ENCODE peak calls at places on chromosomes 3 and 15, in nine cellular contexts. One of them, this sample, is unnamed.

GRCh38 chr3:11661827-11662226 is 18.1 kb upstream of the VGLL4 start:
- DNase-seq in progenitor cell of endocrine pancreas: no peak
- DNase-seq in right atrium auricular region: no peak
- DNase-seq in psoas muscle: no peak
- DNase-seq in neural progenitor cell: no peak
- DNase-seq in WERI-Rb-1: no peak
- DNase-seq in heart left ventricle: no peak
- DNase-seq in AG09309: no peak
- DNase-seq in cardiac fibroblast: peak; percentile 90
- DNase-seq in this sample: no peak

GRCh38 chr3:14303336-14304100 is 98.9 kb upstream of the SLC6A6 start:
- DNase-seq in progenitor cell of endocrine pancreas: no peak
- DNase-seq in right atrium auricular region: no peak
- DNase-seq in psoas muscle: no peak
- DNase-seq in neural progenitor cell: no peak
- DNase-seq in WERI-Rb-1: peak; percentile 16
- DNase-seq in heart left ventricle: no peak
- DNase-seq in AG09309: no peak
- DNase-seq in cardiac fibroblast: peak; percentile 26
- DNase-seq in this sample: no peak

GRCh38 chr15:76844096-76844495 is 61.0 kb downstream of the SCAPER start:
- DNase-seq in progenitor cell of endocrine pancreas: no peak
- DNase-seq in right atrium auricular region: no peak
- DNase-seq in psoas muscle: no peak
- DNase-seq in neural progenitor cell: no peak
- DNase-seq in WERI-Rb-1: no peak
- DNase-seq in heart left ventricle: no peak
- DNase-seq in AG09309: no peak
- DNase-seq in cardiac fibroblast: peak; percentile 59
- DNase-seq in this sample: no peak

GRCh38 chr3:67077656-67078055 is 79.5 kb downstream of the KBTBD8 start:
- DNase-seq in progenitor cell of endocrine pancreas: no peak
- DNase-seq in right atrium auricular region: no peak
- DNase-seq in psoas muscle: no peak
- DNase-seq in neural progenitor cell: no peak
- DNase-seq in WERI-Rb-1: no peak
- DNase-seq in heart left ventricle: no peak
- DNase-seq in AG09309: peak; percentile 11
- DNase-seq in cardiac fibroblast: peak; percentile 82
- DNase-seq in this sample: no peak

GRCh38 chr15:45635191-45635638 is 386 bp downstream of the SQOR start:
- DNase-seq in progenitor cell of endocrine pancreas: peak; percentile 64
- DNase-seq in right atrium auricular region: peak; percentile 77
- DNase-seq in psoas muscle: peak; percentile 91
- DNase-seq in neural progenitor cell: peak; percentile 55
- DNase-seq in WERI-Rb-1: no peak
- DNase-seq in heart left ventricle: peak; percentile 79
- DNase-seq in AG09309: no peak
- DNase-seq in cardiac fibroblast: no peak
- DNase-seq in this sample: peak; percentile 84

GRCh38 chr15:75718326-75718725 is 5.7 kb upstream of the CSPG4 start:
- DNase-seq in progenitor cell of endocrine pancreas: no peak
- DNase-seq in right atrium auricular region: no peak
- DNase-seq in psoas muscle: no peak
- DNase-seq in neural progenitor cell: no peak
- DNase-seq in WERI-Rb-1: no peak
- DNase-seq in heart left ventricle: no peak
- DNase-seq in AG09309: no peak
- DNase-seq in cardiac fibroblast: peak; percentile 52
- DNase-seq in this sample: no peak

GRCh38 chr3:63413523-63413922 is 135.4 kb downstream of the SYNPR start:
- DNase-seq in progenitor cell of endocrine pancreas: no peak
- DNase-seq in right atrium auricular region: no peak
- DNase-seq in psoas muscle: no peak
- DNase-seq in neural progenitor cell: no peak
- DNase-seq in WERI-Rb-1: no peak
- DNase-seq in heart left ventricle: no peak
- DNase-seq in AG09309: no peak
- DNase-seq in cardiac fibroblast: no peak
- DNase-seq in this sample: no peak

GRCh38 chr3:3134750-3135448 is 8.2 kb downstream of the TRNT1 start:
- DNase-seq in progenitor cell of endocrine pancreas: no peak
- DNase-seq in right atrium auricular region: no peak
- DNase-seq in psoas muscle: no peak
- DNase-seq in neural progenitor cell: no peak
- DNase-seq in WERI-Rb-1: no peak
- DNase-seq in heart left ventricle: no peak
- DNase-seq in AG09309: no peak
- DNase-seq in cardiac fibroblast: peak; percentile 49
- DNase-seq in this sample: no peak

GRCh38 chr15:101159096-101159935 is 92.5 kb downstream of the CHSY1 start:
- DNase-seq in progenitor cell of endocrine pancreas: no peak
- DNase-seq in right atrium auricular region: no peak
- DNase-seq in psoas muscle: no peak
- DNase-seq in neural progenitor cell: no peak
- DNase-seq in WERI-Rb-1: no peak
- DNase-seq in heart left ventricle: no peak
- DNase-seq in AG09309: no peak
- DNase-seq in cardiac fibroblast: no peak
- DNase-seq in this sample: peak; percentile 69

GRCh38 chr15:74787251-74788041 is 5.6 kb downstream of the CSK start:
- DNase-seq in progenitor cell of endocrine pancreas: no peak
- DNase-seq in right atrium auricular region: peak; percentile 84
- DNase-seq in psoas muscle: peak; percentile 76
- DNase-seq in neural progenitor cell: peak; percentile 80
- DNase-seq in WERI-Rb-1: peak; percentile 79
- DNase-seq in heart left ventricle: peak; percentile 83
- DNase-seq in AG09309: no peak
- DNase-seq in cardiac fibroblast: peak; percentile 72
- DNase-seq in this sample: peak; percentile 98

GRCh38 chr3:187667526-187667925 is 2.7 kb downstream of the SST start:
- DNase-seq in progenitor cell of endocrine pancreas: no peak
- DNase-seq in right atrium auricular region: no peak
- DNase-seq in psoas muscle: no peak
- DNase-seq in neural progenitor cell: no peak
- DNase-seq in WERI-Rb-1: no peak
- DNase-seq in heart left ventricle: no peak
- DNase-seq in AG09309: no peak
- DNase-seq in cardiac fibroblast: no peak
- DNase-seq in this sample: no peak

GRCh38 chr3:38130631-38131065 is 6.3 kb downstream of the ACAA1 start:
- DNase-seq in progenitor cell of endocrine pancreas: no peak
- DNase-seq in right atrium auricular region: no peak
- DNase-seq in psoas muscle: no peak
- DNase-seq in neural progenitor cell: no peak
- DNase-seq in WERI-Rb-1: no peak
- DNase-seq in heart left ventricle: peak; percentile 50
- DNase-seq in AG09309: no peak
- DNase-seq in cardiac fibroblast: no peak
- DNase-seq in this sample: no peak

GRCh38 chr3:55555866-55556621 is 68.9 kb upstream of the WNT5A start:
- DNase-seq in progenitor cell of endocrine pancreas: no peak
- DNase-seq in right atrium auricular region: no peak
- DNase-seq in psoas muscle: no peak
- DNase-seq in neural progenitor cell: no peak
- DNase-seq in WERI-Rb-1: no peak
- DNase-seq in heart left ventricle: no peak
- DNase-seq in AG09309: no peak
- DNase-seq in cardiac fibroblast: no peak
- DNase-seq in this sample: no peak

GRCh38 chr15:58077427-58077826 is 11.9 kb upstream of the ALDH1A2 start:
- DNase-seq in progenitor cell of endocrine pancreas: no peak
- DNase-seq in right atrium auricular region: no peak
- DNase-seq in psoas muscle: no peak
- DNase-seq in neural progenitor cell: peak; percentile 37
- DNase-seq in WERI-Rb-1: no peak
- DNase-seq in heart left ventricle: no peak
- DNase-seq in AG09309: no peak
- DNase-seq in cardiac fibroblast: peak; percentile 35
- DNase-seq in this sample: no peak

GRCh38 chr15:34791701-34792100 is 3.6 kb downstream of the ACTC1 start:
- DNase-seq in progenitor cell of endocrine pancreas: no peak
- DNase-seq in right atrium auricular region: no peak
- DNase-seq in psoas muscle: no peak
- DNase-seq in neural progenitor cell: no peak
- DNase-seq in WERI-Rb-1: no peak
- DNase-seq in heart left ventricle: no peak
- DNase-seq in AG09309: no peak
- DNase-seq in cardiac fibroblast: no peak
- DNase-seq in this sample: no peak

GRCh38 chr3:49359623-49360022 is 1.5 kb upstream of the GPX1 start:
- DNase-seq in progenitor cell of endocrine pancreas: no peak
- DNase-seq in right atrium auricular region: no peak
- DNase-seq in psoas muscle: no peak
- DNase-seq in neural progenitor cell: no peak
- DNase-seq in WERI-Rb-1: no peak
- DNase-seq in heart left ventricle: no peak
- DNase-seq in AG09309: no peak
- DNase-seq in cardiac fibroblast: no peak
- DNase-seq in this sample: no peak

DNA sequence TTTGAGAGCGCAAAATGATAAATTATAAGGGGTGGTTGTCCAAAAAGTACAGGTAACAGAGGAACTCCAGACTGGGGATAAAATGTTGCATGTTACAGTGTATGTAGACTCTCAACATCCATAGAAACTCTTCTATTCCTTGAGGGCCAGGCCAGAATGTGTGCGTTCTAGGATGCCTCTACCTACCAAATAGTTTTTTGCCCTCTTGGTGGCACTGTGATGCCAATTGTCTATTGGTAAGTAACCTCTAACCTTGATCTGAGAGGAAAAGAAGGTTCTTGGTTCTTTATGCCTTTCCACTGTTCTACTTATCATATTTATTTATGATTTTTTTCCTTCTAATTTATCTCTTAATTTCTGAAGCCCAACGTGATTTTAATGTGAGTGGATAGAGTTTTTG is 424.6 kb downstream of the GRM7 start:
- DNase-seq in progenitor cell of endocrine pancreas: no peak
- DNase-seq in right atrium auricular region: no peak
- DNase-seq in psoas muscle: no peak
- DNase-seq in neural progenitor cell: peak; percentile 29
- DNase-seq in WERI-Rb-1: peak; percentile 18
- DNase-seq in heart left ventricle: no peak
- DNase-seq in AG09309: no peak
- DNase-seq in cardiac fibroblast: peak; percentile 20
- DNase-seq in this sample: no peak
- TF ChIP-seq CTCF in progenitor cell of endocrine pancreas: no peak
- TF ChIP-seq CTCF in right atrium auricular region: peak; percentile 52
- TF ChIP-seq CTCF in psoas muscle: peak; percentile 13
- TF ChIP-seq CTCF in neural progenitor cell: peak; percentile 43
- TF ChIP-seq CTCF in WERI-Rb-1: peak; percentile 17
- TF ChIP-seq CTCF in heart left ventricle: peak; percentile 19
- TF ChIP-seq CTCF in AG09309: no peak
- TF ChIP-seq CTCF in cardiac fibroblast: no peak
- TF ChIP-seq CTCF in this sample: no peak

GRCh38 chr15:40443846-40444245 is 3.1 kb downstream of the BAHD1 start:
- DNase-seq in progenitor cell of endocrine pancreas: no peak
- DNase-seq in right atrium auricular region: no peak
- DNase-seq in psoas muscle: no peak
- DNase-seq in neural progenitor cell: no peak
- DNase-seq in WERI-Rb-1: no peak
- DNase-seq in heart left ventricle: no peak
- DNase-seq in AG09309: no peak
- DNase-seq in cardiac fibroblast: no peak
- DNase-seq in this sample: no peak

GRCh38 chr15:40444741-40445140 is 4.0 kb downstream of the BAHD1 start:
- DNase-seq in progenitor cell of endocrine pancreas: no peak
- DNase-seq in right atrium auricular region: no peak
- DNase-seq in psoas muscle: no peak
- DNase-seq in neural progenitor cell: no peak
- DNase-seq in WERI-Rb-1: no peak
- DNase-seq in heart left ventricle: no peak
- DNase-seq in AG09309: no peak
- DNase-seq in cardiac fibroblast: no peak
- DNase-seq in this sample: no peak

GRCh38 chr15:40443255-40443654 is 2.5 kb downstream of the BAHD1 start:
- DNase-seq in progenitor cell of endocrine pancreas: no peak
- DNase-seq in right atrium auricular region: no peak
- DNase-seq in psoas muscle: no peak
- DNase-seq in neural progenitor cell: no peak
- DNase-seq in WERI-Rb-1: no peak
- DNase-seq in heart left ventricle: no peak
- DNase-seq in AG09309: no peak
- DNase-seq in cardiac fibroblast: no peak
- DNase-seq in this sample: no peak

GRCh38 chr15:40446144-40446543 is 5.4 kb downstream of the BAHD1 start:
- DNase-seq in progenitor cell of endocrine pancreas: no peak
- DNase-seq in right atrium auricular region: no peak
- DNase-seq in psoas muscle: no peak
- DNase-seq in neural progenitor cell: no peak
- DNase-seq in WERI-Rb-1: no peak
- DNase-seq in heart left ventricle: no peak
- DNase-seq in AG09309: no peak
- DNase-seq in cardiac fibroblast: no peak
- DNase-seq in this sample: no peak

GRCh38 chr15:40445411-40446055 is 4.8 kb downstream of the BAHD1 start:
- DNase-seq in progenitor cell of endocrine pancreas: no peak
- DNase-seq in right atrium auricular region: no peak
- DNase-seq in psoas muscle: no peak
- DNase-seq in neural progenitor cell: no peak
- DNase-seq in WERI-Rb-1: no peak
- DNase-seq in heart left ventricle: no peak
- DNase-seq in AG09309: no peak
- DNase-seq in cardiac fibroblast: peak; percentile 61
- DNase-seq in this sample: no peak
- TF ChIP-seq CTCF in progenitor cell of endocrine pancreas: no peak
- TF ChIP-seq CTCF in right atrium auricular region: no peak
- TF ChIP-seq CTCF in psoas muscle: no peak
- TF ChIP-seq CTCF in neural progenitor cell: no peak
- TF ChIP-seq CTCF in WERI-Rb-1: no peak
- TF ChIP-seq CTCF in heart left ventricle: no peak
- TF ChIP-seq CTCF in AG09309: no peak
- TF ChIP-seq CTCF in cardiac fibroblast: no peak
- TF ChIP-seq CTCF in this sample: no peak

GRCh38 chr15:70566047-70566835 is 197.1 kb downstream of the UACA start:
- DNase-seq in progenitor cell of endocrine pancreas: no peak
- DNase-seq in right atrium auricular region: no peak
- DNase-seq in psoas muscle: no peak
- DNase-seq in neural progenitor cell: peak; percentile 59
- DNase-seq in WERI-Rb-1: no peak
- DNase-seq in heart left ventricle: no peak
- DNase-seq in AG09309: no peak
- DNase-seq in cardiac fibroblast: no peak
- DNase-seq in this sample: no peak
- TF ChIP-seq CTCF in progenitor cell of endocrine pancreas: no peak
- TF ChIP-seq CTCF in right atrium auricular region: no peak
- TF ChIP-seq CTCF in psoas muscle: no peak
- TF ChIP-seq CTCF in neural progenitor cell: peak; percentile 12
- TF ChIP-seq CTCF in WERI-Rb-1: no peak
- TF ChIP-seq CTCF in heart left ventricle: no peak
- TF ChIP-seq CTCF in AG09309: no peak
- TF ChIP-seq CTCF in cardiac fibroblast: no peak
- TF ChIP-seq CTCF in this sample: no peak

DNA sequence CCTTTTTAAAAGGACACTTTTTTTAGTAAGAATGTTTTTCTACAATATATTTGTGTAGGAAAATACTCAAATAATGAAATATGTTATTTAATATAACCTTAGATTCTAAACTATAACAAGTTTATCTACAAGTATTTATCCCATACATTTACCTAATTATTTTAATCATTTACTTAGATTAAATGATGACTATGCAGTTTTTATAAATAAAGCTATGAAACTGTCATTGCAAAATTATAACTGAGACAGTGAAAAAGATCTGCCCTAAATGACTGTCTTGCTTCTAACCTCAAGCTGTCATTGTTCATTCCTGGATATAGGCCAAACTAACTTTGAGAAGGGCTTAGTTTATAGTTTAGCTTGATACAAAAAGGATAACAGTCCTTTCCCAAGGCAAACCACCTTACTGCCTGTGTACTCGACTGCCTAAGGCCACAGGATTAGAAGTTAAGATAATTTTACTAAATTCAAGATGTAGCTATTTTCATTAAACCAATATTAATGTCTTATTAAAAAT is 84.1 kb downstream of the GLDN start:
- DNase-seq in progenitor cell of endocrine pancreas: no peak
- DNase-seq in right atrium auricular region: no peak
- DNase-seq in psoas muscle: no peak
- DNase-seq in neural progenitor cell: no peak
- DNase-seq in WERI-Rb-1: no peak
- DNase-seq in heart left ventricle: no peak
- DNase-seq in AG09309: no peak
- DNase-seq in cardiac fibroblast: no peak
- DNase-seq in this sample: no peak
- TF ChIP-seq CTCF in progenitor cell of endocrine pancreas: no peak
- TF ChIP-seq CTCF in right atrium auricular region: no peak
- TF ChIP-seq CTCF in psoas muscle: no peak
- TF ChIP-seq CTCF in neural progenitor cell: no peak
- TF ChIP-seq CTCF in WERI-Rb-1: no peak
- TF ChIP-seq CTCF in heart left ventricle: no peak
- TF ChIP-seq CTCF in AG09309: no peak
- TF ChIP-seq CTCF in cardiac fibroblast: no peak
- TF ChIP-seq CTCF in this sample: no peak

This sample was measured in activated CD8-positive, alpha-beta T cell treated with anti-CD3 and anti-CD28 coated beads for 36 hours.